ENCODE peak calls at places on chromosome 10, in nine cellular contexts. H, C, P, L, Q, V, G, E and O are unnamed samples. For H3K36me3, the result is how much of the 10 kb centered on the place peaks cover.

GRCh38 chr10:96402417-96403305 is 43.9 kb upstream of the OPALIN start:
- DNase-seq in C (no peak), P (no peak), Q (no peak), L (no peak), V (peak), G (no peak), H (no peak), E (peak), O (no peak)

GRCh38 chr10:122010405-122011050 is 21.6 kb downstream of the TACC2 start:
- DNase-seq in P (no peak), C (no peak), V (no peak), E (no peak), G (no peak), Q (no peak), H (no peak), L (no peak), O (no peak)

GRCh38 chr10:99926925-99927718 is 82.6 kb downstream of the DNMBP start:
- DNase-seq in P (no peak), Q (no peak), C (no peak), V (no peak), E (no peak), G (no peak), H (peak), L (no peak), O (no peak)

GRCh38 chr10:2414562-2414961 is 652.8 kb upstream of the PFKP start:
- DNase-seq in G (no peak), P (no peak), E (no peak), C (no peak), L (no peak), Q (no peak), V (no peak), H (no peak), O (no peak)

GRCh38 chr10:71312220-71312619 is 6.8 kb upstream of the SLC29A3 start:
- DNase-seq in G (no peak), H (no peak), E (no peak), Q (no peak), V (no peak), L (no peak), C (no peak), P (no peak), O (no peak)

GRCh38 chr10:77290528-77291155 is 347.0 kb downstream of the KCNMA1 start:
- DNase-seq in H (peak), V (no peak), G (no peak), E (no peak), P (no peak), Q (no peak), L (no peak), C (no peak), O (no peak)

GRCh38 chr10:62014510-62014909 is 113.0 kb downstream of the ARID5B start:
- DNase-seq in P (no peak), Q (no peak), E (no peak), C (no peak), H (no peak), L (no peak), G (no peak), V (no peak), O (no peak)

GRCh38 chr10:113689574-113689973 is 9.9 kb downstream of the CASP7 start:
- DNase-seq in H (no peak), E (no peak), C (peak), V (no peak), L (no peak), Q (no peak), P (no peak), G (no peak), O (no peak)

GRCh38 chr10:28939352-28940157 is 262.2 kb downstream of the BAMBI start:
- DNase-seq in P (peak), Q (no peak), L (no peak), H (peak), C (peak), E (peak), G (peak), V (peak), O (peak)

GRCh38 chr10:117248700-117249465 is 8.0 kb downstream of the SLC18A2 start:
- DNase-seq in Q (no peak), G (no peak), H (no peak), P (no peak), E (no peak), C (no peak), V (no peak), L (no peak), O (no peak)

GRCh38 chr10:8242295-8242872 is 187.9 kb downstream of the GATA3 start:
- DNase-seq in C (no peak), V (no peak), L (no peak), E (no peak), Q (no peak), G (no peak), H (no peak), P (no peak), O (no peak)

GRCh38 chr10:103855424-103855823 is at the start of gene SH3PXD2A:
- DNase-seq in E (no peak), V (no peak), L (no peak), C (no peak), P (no peak), G (peak), H (peak), Q (no peak), O (no peak)

GRCh38 chr10:44725404-44725803 is 185.7 kb upstream of the TMEM72 start:
- DNase-seq in L (no peak), E (no peak), P (no peak), C (peak), V (no peak), G (no peak), Q (no peak), H (no peak), O (no peak)

GRCh38 chr10:11740907-11741306 is 1.3 kb upstream of the ECHDC3 start:
- DNase-seq in Q (no peak), G (no peak), H (no peak), E (no peak), P (no peak), V (no peak), L (no peak), C (no peak), O (no peak)

GRCh38 chr10:26743091-26743490 is 45.6 kb downstream of the PDSS1 start:
- DNase-seq in H (no peak), Q (no peak), G (no peak), L (no peak), V (no peak), C (no peak), E (no peak), P (no peak), O (no peak)

GRCh38 chr10:120017731-120018130 is 125.2 kb downstream of the SEC23IP start:
- DNase-seq in H (no peak), V (no peak), C (no peak), L (no peak), G (no peak), P (no peak), E (no peak), Q (no peak), O (no peak)

GRCh38 chr10:35420044-35420443 is 83.7 kb downstream of the CCNY start:
- DNase-seq in V (no peak), C (no peak), P (no peak), E (no peak), G (no peak), Q (no peak), L (no peak), H (no peak), O (no peak)

GRCh38 chr10:6148251-6148691 is 54.5 kb upstream of the PFKFB3 start:
- DNase-seq in C (no peak), E (no peak), P (no peak), H (no peak), Q (no peak), L (peak), V (no peak), G (no peak), O (no peak)

GRCh38 chr10:25159591-25159990 is 15.2 kb upstream of the GPR158 start:
- DNase-seq in Q (no peak), G (no peak), L (no peak), V (no peak), C (no peak), E (no peak), P (no peak), H (no peak), O (no peak)

GRCh38 chr10:1530871-1531517 is 206.3 kb downstream of the ADARB2 start:
- DNase-seq in C (no peak), G (no peak), E (no peak), Q (no peak), H (no peak), V (no peak), P (peak), L (no peak), O (no peak)

GRCh38 chr10:10869592-10869991 is 148.1 kb upstream of the CELF2 start:
- DNase-seq in H (no peak), L (no peak), Q (no peak), P (no peak), G (no peak), V (peak), E (no peak), C (no peak), O (no peak)

GRCh38 chr10:108684431-108684830 is 1238.9 kb downstream of the XPNPEP1 start:
- DNase-seq in H (no peak), G (no peak), V (no peak), E (no peak), L (no peak), Q (no peak), P (no peak), C (no peak), O (no peak)

GRCh38 chr10:74816824-74817498 is 9.4 kb upstream of the KAT6B start:
- DNase-seq in E (no peak), V (peak), Q (no peak), P (no peak), C (no peak), G (no peak), H (no peak), L (no peak), O (no peak)

GRCh38 chr10:78964952-78965633 is 103.7 kb upstream of the ZMIZ1 start:
- DNase-seq in G (peak), Q (no peak), E (no peak), P (peak), V (peak), C (no peak), L (no peak), H (peak), O (no peak)

GRCh38 chr10:24456319-24456718 is 247.4 kb downstream of the KIAA1217 start:
- DNase-seq in E (no peak), G (no peak), Q (no peak), H (peak), L (no peak), V (no peak), C (no peak), P (no peak), O (no peak)

GRCh38 chr10:71408436-71409225 is 11.9 kb downstream of the CDH23 start:
- DNase-seq in E (no peak), H (no peak), L (no peak), P (peak), G (no peak), V (no peak), Q (no peak), C (no peak), O (no peak)

GRCh38 chr10:48496831-48497792 is 107.8 kb downstream of the ARHGAP22 start:
- DNase-seq in C (no peak), L (no peak), H (peak), G (no peak), V (no peak), E (no peak), Q (peak), P (no peak), O (no peak)

GRCh38 chr10:117320050-117320665 is 55.1 kb downstream of the PDZD8 start:
- DNase-seq in Q (no peak), P (no peak), H (peak), L (no peak), G (peak), E (no peak), C (peak), V (peak), O (no peak)

GRCh38 chr10:18162021-18162631 is 21.9 kb downstream of the CACNB2 start:
- DNase-seq in C (no peak), V (no peak), G (no peak), H (no peak), E (no peak), Q (no peak), L (no peak), P (no peak), O (no peak)

GRCh38 chr10:18164093-18164492 is 23.9 kb downstream of the CACNB2 start:
- DNase-seq in V (no peak), L (no peak), E (no peak), H (no peak), C (no peak), G (no peak), P (no peak), Q (no peak), O (no peak)

GRCh38 chr10:18159596-18159995 is 19.4 kb downstream of the CACNB2 start:
- DNase-seq in E (no peak), G (no peak), V (no peak), C (no peak), Q (no peak), L (no peak), P (no peak), H (no peak), O (no peak)

GRCh38 chr10:18164771-18165361 is 24.6 kb downstream of the CACNB2 start:
- DNase-seq in G (no peak), Q (no peak), C (no peak), L (no peak), V (no peak), H (peak), E (no peak), P (no peak), O (no peak)
- H3K4me3 ChIP-seq in G (no peak), Q (no peak), C (no peak), L (no peak), V (no peak), H (no peak), E (no peak), P (no peak), O (no peak)

DNA sequence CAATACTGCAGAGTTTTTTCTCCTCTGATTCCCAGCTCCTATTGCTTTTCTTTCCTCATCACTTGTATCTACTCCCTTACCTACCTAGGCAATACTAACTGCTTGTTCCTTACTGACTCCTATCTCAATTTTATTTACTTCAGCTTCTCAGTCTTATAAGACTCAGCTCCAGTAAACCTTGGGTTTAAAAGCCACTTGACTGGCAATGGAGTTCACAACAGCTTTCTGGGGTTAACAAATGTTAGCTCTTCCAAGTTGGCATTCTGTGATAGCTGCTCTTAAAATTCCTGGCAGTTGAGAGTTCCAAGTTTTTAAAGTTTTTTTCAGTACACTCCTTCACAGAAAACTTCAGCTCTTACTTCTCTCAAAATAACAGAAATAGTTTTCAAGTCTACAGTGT is 14.2 kb downstream of the ATAD1 start:
- DNase-seq in E (no peak), C (no peak), L (no peak), P (no peak), Q (no peak), V (no peak), G (no peak), H (no peak), O (no peak)
- H3K36me3 ChIP-seq in E (under half), C (half or more), L (under half), P (under half), Q (under half), V (half or more), G (under half), H (under half), O (under half)

GRCh38 chr10:42986618-42987017 is 90.3 kb upstream of the RET start:
- DNase-seq in V (no peak), L (no peak), P (no peak), E (no peak), C (no peak), H (no peak), G (no peak), Q (no peak), O (no peak)

GRCh38 chr10:42988069-42988468 is 88.8 kb upstream of the RET start:
- DNase-seq in E (no peak), P (no peak), Q (no peak), C (no peak), L (no peak), H (peak), V (no peak), G (no peak), O (no peak)

GRCh38 chr10:42988517-42989395 is 88.1 kb upstream of the RET start:
- DNase-seq in P (peak), H (no peak), C (no peak), V (peak), E (no peak), G (no peak), L (no peak), Q (no peak), O (no peak)

GRCh38 chr10:42987121-42987541 is 89.7 kb upstream of the RET start:
- DNase-seq in C (no peak), L (no peak), V (no peak), G (no peak), P (peak), Q (no peak), E (no peak), H (no peak), O (no peak)

DNA sequence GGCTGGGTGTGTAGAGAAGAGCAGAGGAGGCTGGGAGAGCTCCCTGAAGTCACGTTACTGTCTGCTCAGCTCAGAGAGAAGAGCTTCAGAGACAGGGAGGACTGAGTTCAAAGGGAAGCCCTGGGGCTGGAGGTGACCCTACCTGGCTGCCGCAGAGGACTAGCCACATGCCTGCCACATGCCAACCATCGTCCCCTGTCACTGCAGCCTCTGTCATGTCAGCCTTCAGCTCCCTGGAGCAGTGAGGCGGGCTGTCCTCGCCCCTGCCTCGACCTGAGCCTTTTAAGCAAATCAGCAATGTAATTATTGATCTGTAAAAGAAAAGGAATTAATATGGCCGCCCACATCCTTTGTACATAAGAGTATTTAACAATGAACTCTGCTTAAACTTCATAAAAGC is 89.3 kb upstream of the RET start:
- DNase-seq in P (no peak), Q (no peak), H (peak), C (no peak), E (no peak), V (no peak), L (no peak), G (no peak), O (no peak)
- H3K4me3 ChIP-seq in P (no peak), Q (no peak), H (no peak), C (no peak), E (no peak), V (no peak), L (no peak), G (no peak), O (no peak)

GRCh38 chr10:95354130-95354529 is 63.3 kb upstream of the PDLIM1 start:
- DNase-seq in H (no peak), P (no peak), C (no peak), L (no peak), E (no peak), V (no peak), Q (no peak), G (no peak), O (no peak)

GRCh38 chr10:95353123-95353522 is 62.3 kb upstream of the PDLIM1 start:
- DNase-seq in E (no peak), Q (no peak), V (no peak), P (no peak), L (no peak), G (no peak), H (no peak), C (no peak), O (no peak)

GRCh38 chr10:95352684-95353083 is 61.9 kb upstream of the PDLIM1 start:
- DNase-seq in Q (no peak), V (no peak), H (no peak), G (no peak), L (no peak), P (no peak), C (no peak), E (no peak), O (no peak)

GRCh38 chr10:95350212-95350829 is 59.5 kb upstream of the PDLIM1 start:
- DNase-seq in E (no peak), V (no peak), L (no peak), C (no peak), G (no peak), Q (no peak), H (no peak), P (no peak), O (no peak)

GRCh38 chr10:95350830-95351228 is 60.0 kb upstream of the PDLIM1 start:
- DNase-seq in V (no peak), H (no peak), C (no peak), P (no peak), E (no peak), G (no peak), Q (no peak), L (no peak), O (no peak)
- H3K36me3 ChIP-seq in V (under half), H (under half), C (under half), P (under half), E (under half), G (under half), Q (under half), L (under half), O (under half)

GRCh38 chr10:69237528-69238159 is 17.5 kb downstream of the HKDC1 start:
- DNase-seq in L (peak), V (peak), P (peak), H (peak), E (peak), G (peak), C (peak), Q (no peak), O (peak)
- H3K4me3 ChIP-seq in L (no peak), V (no peak), P (no peak), H (no peak), E (no peak), G (no peak), C (no peak), Q (no peak), O (no peak)

DNA sequence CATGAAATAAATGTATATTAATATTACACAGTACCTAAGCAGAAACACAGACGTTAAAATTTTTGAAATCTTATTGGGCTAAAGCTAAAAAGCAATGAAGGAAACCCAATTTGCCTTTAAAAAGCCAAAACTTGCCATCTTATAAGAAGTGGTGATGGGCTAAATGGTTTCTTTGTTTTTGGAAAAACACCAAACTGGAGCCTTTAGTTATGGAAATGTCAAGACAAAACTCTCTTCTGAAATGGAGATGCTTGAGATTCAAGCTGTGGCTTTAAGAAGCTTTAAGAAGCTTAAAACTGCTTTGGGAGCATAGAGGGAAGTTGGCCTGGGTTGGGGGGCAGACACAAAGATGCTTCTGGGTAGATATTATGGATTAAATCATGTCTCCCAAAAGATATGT is 277.0 kb downstream of the GFRA1 start:
- DNase-seq in G (no peak), C (no peak), E (no peak), V (no peak), P (no peak), L (no peak), Q (no peak), H (no peak), O (no peak)
- H3K36me3 ChIP-seq in G (under half), C (under half), E (under half), V (under half), P (under half), L (under half), Q (under half), H (under half), O (under half)